ENCODE peak calls at places on chromosomes 6 and 20, in nine cellular contexts. One of them, this sample, is unnamed.

GRCh38 chr6:153965996-153966395 is 73.0 kb upstream of the OPRM1 start:
- DNase-seq in left lung: no peak
- DNase-seq in fibroblast of the aortic adventitia: no peak
- DNase-seq in aorta: no peak
- DNase-seq in foreskin fibroblast: peak; percentile 2
- DNase-seq in naive thymus-derived CD4-positive, alpha-beta T cell: peak; percentile 35
- DNase-seq in astrocyte of the spinal cord: peak; percentile 40
- DNase-seq in ovary: no peak
- DNase-seq in Peyer's patch: no peak
- DNase-seq in this sample: no peak

GRCh38 chr6:39362487-39362865 is 40.0 kb upstream of the KCNK16 start:
- DNase-seq in left lung: no peak
- DNase-seq in fibroblast of the aortic adventitia: no peak
- DNase-seq in aorta: no peak
- DNase-seq in foreskin fibroblast: peak; percentile 61
- DNase-seq in naive thymus-derived CD4-positive, alpha-beta T cell: no peak
- DNase-seq in astrocyte of the spinal cord: no peak
- DNase-seq in ovary: no peak
- DNase-seq in Peyer's patch: no peak
- DNase-seq in this sample: no peak

GRCh38 chr20:5181955-5182354 is 55.1 kb downstream of the CDS2 start:
- DNase-seq in left lung: no peak
- DNase-seq in fibroblast of the aortic adventitia: peak; percentile 67
- DNase-seq in aorta: no peak
- DNase-seq in foreskin fibroblast: peak; percentile 64
- DNase-seq in naive thymus-derived CD4-positive, alpha-beta T cell: no peak
- DNase-seq in astrocyte of the spinal cord: peak; percentile 54
- DNase-seq in ovary: no peak
- DNase-seq in Peyer's patch: no peak
- DNase-seq in this sample: no peak

GRCh38 chr6:113359155-113360140 is 497.7 kb upstream of the MARCKS start:
- DNase-seq in left lung: no peak
- DNase-seq in fibroblast of the aortic adventitia: peak; percentile 68
- DNase-seq in aorta: no peak
- DNase-seq in foreskin fibroblast: peak; percentile 58
- DNase-seq in naive thymus-derived CD4-positive, alpha-beta T cell: no peak
- DNase-seq in astrocyte of the spinal cord: peak; percentile 76
- DNase-seq in ovary: no peak
- DNase-seq in Peyer's patch: no peak
- DNase-seq in this sample: peak; percentile 76

GRCh38 chr6:117544725-117545124 is 57.6 kb downstream of the GOPC start:
- DNase-seq in left lung: no peak
- DNase-seq in fibroblast of the aortic adventitia: no peak
- DNase-seq in aorta: no peak
- DNase-seq in foreskin fibroblast: no peak
- DNase-seq in naive thymus-derived CD4-positive, alpha-beta T cell: no peak
- DNase-seq in astrocyte of the spinal cord: no peak
- DNase-seq in ovary: no peak
- DNase-seq in Peyer's patch: no peak
- DNase-seq in this sample: no peak

GRCh38 chr6:4371207-4371921 is 236.0 kb upstream of the ECI2 start:
- DNase-seq in left lung: no peak
- DNase-seq in fibroblast of the aortic adventitia: peak; percentile 80
- DNase-seq in aorta: peak; percentile 77
- DNase-seq in foreskin fibroblast: peak; percentile 73
- DNase-seq in naive thymus-derived CD4-positive, alpha-beta T cell: no peak
- DNase-seq in astrocyte of the spinal cord: peak; percentile 59
- DNase-seq in ovary: no peak
- DNase-seq in Peyer's patch: no peak
- DNase-seq in this sample: no peak

GRCh38 chr6:168054663-168055560 is 24.1 kb downstream of the FRMD1 start:
- DNase-seq in left lung: no peak
- DNase-seq in fibroblast of the aortic adventitia: peak; percentile 7
- DNase-seq in aorta: peak; percentile 63
- DNase-seq in foreskin fibroblast: no peak
- DNase-seq in naive thymus-derived CD4-positive, alpha-beta T cell: no peak
- DNase-seq in astrocyte of the spinal cord: no peak
- DNase-seq in ovary: peak; percentile 16
- DNase-seq in Peyer's patch: no peak
- DNase-seq in this sample: no peak

GRCh38 chr6:85484941-85485340 is 35.1 kb downstream of the NT5E start:
- DNase-seq in left lung: no peak
- DNase-seq in fibroblast of the aortic adventitia: peak; percentile 18
- DNase-seq in aorta: no peak
- DNase-seq in foreskin fibroblast: no peak
- DNase-seq in naive thymus-derived CD4-positive, alpha-beta T cell: no peak
- DNase-seq in astrocyte of the spinal cord: no peak
- DNase-seq in ovary: no peak
- DNase-seq in Peyer's patch: no peak
- DNase-seq in this sample: no peak

GRCh38 chr6:101534821-101535220 is 141.3 kb downstream of the GRIK2 start:
- DNase-seq in left lung: no peak
- DNase-seq in fibroblast of the aortic adventitia: peak; percentile 50
- DNase-seq in aorta: no peak
- DNase-seq in foreskin fibroblast: no peak
- DNase-seq in naive thymus-derived CD4-positive, alpha-beta T cell: no peak
- DNase-seq in astrocyte of the spinal cord: no peak
- DNase-seq in ovary: no peak
- DNase-seq in Peyer's patch: no peak
- DNase-seq in this sample: no peak

GRCh38 chr6:142088858-142089216 is 43.9 kb upstream of the GJE1 start:
- DNase-seq in left lung: peak; percentile 35
- DNase-seq in fibroblast of the aortic adventitia: peak; percentile 15
- DNase-seq in aorta: no peak
- DNase-seq in foreskin fibroblast: peak; percentile 64
- DNase-seq in naive thymus-derived CD4-positive, alpha-beta T cell: no peak
- DNase-seq in astrocyte of the spinal cord: peak; percentile 66
- DNase-seq in ovary: no peak
- DNase-seq in Peyer's patch: no peak
- DNase-seq in this sample: peak; percentile 28

GRCh38 chr20:46977909-46978588 is 83.4 kb downstream of the EYA2 start:
- DNase-seq in left lung: no peak
- DNase-seq in fibroblast of the aortic adventitia: no peak
- DNase-seq in aorta: no peak
- DNase-seq in foreskin fibroblast: no peak
- DNase-seq in naive thymus-derived CD4-positive, alpha-beta T cell: no peak
- DNase-seq in astrocyte of the spinal cord: no peak
- DNase-seq in ovary: no peak
- DNase-seq in Peyer's patch: no peak
- DNase-seq in this sample: no peak

GRCh38 chr6:163904161-163904560 is 489.6 kb downstream of the QKI start:
- DNase-seq in left lung: no peak
- DNase-seq in fibroblast of the aortic adventitia: no peak
- DNase-seq in aorta: no peak
- DNase-seq in foreskin fibroblast: no peak
- DNase-seq in naive thymus-derived CD4-positive, alpha-beta T cell: no peak
- DNase-seq in astrocyte of the spinal cord: peak; percentile 28
- DNase-seq in ovary: no peak
- DNase-seq in Peyer's patch: no peak
- DNase-seq in this sample: no peak

GRCh38 chr20:24731312-24731711 is 217.8 kb upstream of the CST7 start:
- DNase-seq in left lung: no peak
- DNase-seq in fibroblast of the aortic adventitia: no peak
- DNase-seq in aorta: no peak
- DNase-seq in foreskin fibroblast: no peak
- DNase-seq in naive thymus-derived CD4-positive, alpha-beta T cell: no peak
- DNase-seq in astrocyte of the spinal cord: no peak
- DNase-seq in ovary: no peak
- DNase-seq in Peyer's patch: no peak
- DNase-seq in this sample: no peak

GRCh38 chr6:52534966-52535390 is 41.9 kb downstream of the TRAM2 start:
- DNase-seq in left lung: no peak
- DNase-seq in fibroblast of the aortic adventitia: no peak
- DNase-seq in aorta: no peak
- DNase-seq in foreskin fibroblast: no peak
- DNase-seq in naive thymus-derived CD4-positive, alpha-beta T cell: no peak
- DNase-seq in astrocyte of the spinal cord: no peak
- DNase-seq in ovary: no peak
- DNase-seq in Peyer's patch: no peak
- DNase-seq in this sample: no peak

GRCh38 chr6:41801380-41801779 is 13.9 kb downstream of the TOMM6 start:
- DNase-seq in left lung: no peak
- DNase-seq in fibroblast of the aortic adventitia: peak; percentile 41
- DNase-seq in aorta: no peak
- DNase-seq in foreskin fibroblast: peak; percentile 62
- DNase-seq in naive thymus-derived CD4-positive, alpha-beta T cell: no peak
- DNase-seq in astrocyte of the spinal cord: peak; percentile 47
- DNase-seq in ovary: no peak
- DNase-seq in Peyer's patch: no peak
- DNase-seq in this sample: no peak

GRCh38 chr20:56875803-56876202 is 246.7 kb downstream of the TFAP2C start:
- DNase-seq in left lung: no peak
- DNase-seq in fibroblast of the aortic adventitia: no peak
- DNase-seq in aorta: no peak
- DNase-seq in foreskin fibroblast: no peak
- DNase-seq in naive thymus-derived CD4-positive, alpha-beta T cell: no peak
- DNase-seq in astrocyte of the spinal cord: no peak
- DNase-seq in ovary: no peak
- DNase-seq in Peyer's patch: no peak
- DNase-seq in this sample: no peak

GRCh38 chr6:112268628-112269027 is 14.3 kb upstream of the LAMA4 start:
- DNase-seq in left lung: no peak
- DNase-seq in fibroblast of the aortic adventitia: no peak
- DNase-seq in aorta: no peak
- DNase-seq in foreskin fibroblast: no peak
- DNase-seq in naive thymus-derived CD4-positive, alpha-beta T cell: no peak
- DNase-seq in astrocyte of the spinal cord: no peak
- DNase-seq in ovary: no peak
- DNase-seq in Peyer's patch: no peak
- DNase-seq in this sample: no peak

GRCh38 chr6:36015666-36016065 is 8.8 kb downstream of the SLC26A8 start:
- DNase-seq in left lung: no peak
- DNase-seq in fibroblast of the aortic adventitia: no peak
- DNase-seq in aorta: no peak
- DNase-seq in foreskin fibroblast: no peak
- DNase-seq in naive thymus-derived CD4-positive, alpha-beta T cell: no peak
- DNase-seq in astrocyte of the spinal cord: no peak
- DNase-seq in ovary: no peak
- DNase-seq in Peyer's patch: no peak
- DNase-seq in this sample: no peak

DNA sequence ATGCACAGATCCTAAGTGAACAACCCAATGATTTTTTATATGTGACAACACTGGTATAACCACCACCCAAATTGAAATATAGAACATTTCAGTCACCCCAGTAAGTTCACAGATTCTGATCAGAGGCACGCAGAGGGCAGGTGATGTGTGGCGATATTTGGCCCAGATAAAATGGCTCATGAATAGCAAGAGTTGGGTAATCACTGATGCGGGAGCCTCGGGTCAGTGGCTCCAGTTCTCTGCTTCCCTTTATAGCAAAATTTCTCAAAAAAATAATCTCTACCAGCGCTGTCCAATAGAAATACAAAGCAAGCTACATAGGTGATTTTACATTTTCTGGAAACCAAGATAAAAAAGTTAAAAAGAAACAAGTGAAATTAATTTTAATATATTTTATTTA is 14.9 kb downstream of the GHRH start:
- DNase-seq in left lung: no peak
- DNase-seq in fibroblast of the aortic adventitia: no peak
- DNase-seq in aorta: no peak
- DNase-seq in foreskin fibroblast: no peak
- DNase-seq in naive thymus-derived CD4-positive, alpha-beta T cell: no peak
- DNase-seq in astrocyte of the spinal cord: no peak
- DNase-seq in ovary: no peak
- DNase-seq in Peyer's patch: no peak
- DNase-seq in this sample: no peak
- H3K4me3 ChIP-seq in left lung: no peak overlapping the region
- H3K4me3 ChIP-seq in fibroblast of the aortic adventitia: no peak overlapping the region
- H3K4me3 ChIP-seq in aorta: no peak overlapping the region
- H3K4me3 ChIP-seq in foreskin fibroblast: no peak overlapping the region
- H3K4me3 ChIP-seq in naive thymus-derived CD4-positive, alpha-beta T cell: no peak overlapping the region
- H3K4me3 ChIP-seq in astrocyte of the spinal cord: no peak overlapping the region
- H3K4me3 ChIP-seq in ovary: no peak overlapping the region
- H3K4me3 ChIP-seq in Peyer's patch: no peak overlapping the region
- H3K4me3 ChIP-seq in this sample: no peak overlapping the region

GRCh38 chr20:48825551-48825885 is 2.3 kb downstream of the PREX1 start:
- DNase-seq in left lung: no peak
- DNase-seq in fibroblast of the aortic adventitia: no peak
- DNase-seq in aorta: no peak
- DNase-seq in foreskin fibroblast: no peak
- DNase-seq in naive thymus-derived CD4-positive, alpha-beta T cell: no peak
- DNase-seq in astrocyte of the spinal cord: no peak
- DNase-seq in ovary: no peak
- DNase-seq in Peyer's patch: no peak
- DNase-seq in this sample: no peak
- H3K4me3 ChIP-seq in left lung: peak overlapping the region; percentile 78
- H3K4me3 ChIP-seq in fibroblast of the aortic adventitia: peak overlapping the region; percentile 17
- H3K4me3 ChIP-seq in aorta: no peak overlapping the region
- H3K4me3 ChIP-seq in foreskin fibroblast: no peak overlapping the region
- H3K4me3 ChIP-seq in naive thymus-derived CD4-positive, alpha-beta T cell: peak overlapping the region; percentile 60
- H3K4me3 ChIP-seq in astrocyte of the spinal cord: no peak overlapping the region
- H3K4me3 ChIP-seq in ovary: no peak overlapping the region
- H3K4me3 ChIP-seq in Peyer's patch: peak overlapping the region; percentile 68
- H3K4me3 ChIP-seq in this sample: no peak overlapping the region

GRCh38 chr6:31356946-31357466 is at the start of gene HLA-B:
- DNase-seq in left lung: peak; percentile 83
- DNase-seq in fibroblast of the aortic adventitia: peak; percentile 85
- DNase-seq in aorta: peak; percentile 93
- DNase-seq in foreskin fibroblast: peak; percentile 91
- DNase-seq in naive thymus-derived CD4-positive, alpha-beta T cell: peak; percentile 80
- DNase-seq in astrocyte of the spinal cord: peak; percentile 71
- DNase-seq in ovary: peak; percentile 85
- DNase-seq in Peyer's patch: peak; percentile 87
- DNase-seq in this sample: peak; percentile 12
- H3K4me3 ChIP-seq in left lung: peak within 1 kb of the TSS; percentile 88
- H3K4me3 ChIP-seq in fibroblast of the aortic adventitia: peak within 1 kb of the TSS; percentile 66
- H3K4me3 ChIP-seq in aorta: peak within 1 kb of the TSS; percentile 32
- H3K4me3 ChIP-seq in foreskin fibroblast: peak within 1 kb of the TSS; percentile 76
- H3K4me3 ChIP-seq in naive thymus-derived CD4-positive, alpha-beta T cell: peak within 1 kb of the TSS; percentile 68
- H3K4me3 ChIP-seq in astrocyte of the spinal cord: peak within 1 kb of the TSS; percentile 61
- H3K4me3 ChIP-seq in ovary: peak within 1 kb of the TSS; percentile 61
- H3K4me3 ChIP-seq in Peyer's patch: peak within 1 kb of the TSS; percentile 96
- H3K4me3 ChIP-seq in this sample: peak within 1 kb of the TSS; percentile 48

DNA sequence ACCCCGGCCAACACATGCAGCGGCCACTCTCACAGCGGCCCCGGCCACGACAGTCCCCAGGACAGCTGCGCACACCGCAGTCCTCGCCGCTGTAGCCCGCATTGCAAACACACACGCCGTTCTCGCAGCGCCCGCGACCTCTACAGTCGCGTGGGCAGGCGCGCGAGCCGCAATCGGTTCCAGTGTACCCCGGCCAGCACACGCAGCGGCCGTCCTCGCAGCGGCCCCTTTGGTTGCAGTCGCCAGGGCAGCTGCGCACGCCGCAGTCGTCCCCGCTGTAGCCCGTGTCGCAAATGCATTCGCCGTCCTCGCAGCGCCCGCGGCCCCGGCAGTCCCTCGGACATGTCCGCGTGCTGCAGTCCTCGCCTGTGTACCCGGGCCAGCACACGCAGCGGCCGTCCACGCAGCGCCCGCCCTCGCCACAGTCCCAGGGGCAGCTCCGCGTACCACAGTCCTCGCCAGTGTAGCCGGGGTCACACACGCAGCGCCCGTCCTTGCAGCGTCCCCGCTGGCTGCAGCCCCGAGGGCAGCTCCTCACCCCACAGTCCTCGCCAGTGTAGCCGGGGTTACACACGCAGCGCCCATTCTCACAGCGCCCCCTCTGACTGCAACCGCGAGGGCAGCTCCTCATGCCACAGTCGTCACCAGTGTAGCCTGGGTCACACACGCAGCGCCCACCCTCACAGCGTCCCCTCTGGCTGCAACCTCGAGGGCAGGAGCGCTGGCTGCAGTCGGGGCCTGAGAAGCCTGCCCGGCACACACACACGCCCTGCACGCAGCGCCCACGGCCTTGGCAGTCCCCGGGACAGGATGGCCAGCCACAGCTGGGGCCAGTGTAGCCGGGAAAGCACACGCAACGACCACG is 12.5 kb downstream of the TNXB start:
- DNase-seq in left lung: no peak
- DNase-seq in fibroblast of the aortic adventitia: no peak
- DNase-seq in aorta: no peak
- DNase-seq in foreskin fibroblast: no peak
- DNase-seq in naive thymus-derived CD4-positive, alpha-beta T cell: no peak
- DNase-seq in astrocyte of the spinal cord: no peak
- DNase-seq in ovary: no peak
- DNase-seq in Peyer's patch: no peak
- DNase-seq in this sample: no peak
- H3K4me3 ChIP-seq in left lung: no peak overlapping the region
- H3K4me3 ChIP-seq in fibroblast of the aortic adventitia: no peak overlapping the region
- H3K4me3 ChIP-seq in aorta: no peak overlapping the region
- H3K4me3 ChIP-seq in foreskin fibroblast: no peak overlapping the region
- H3K4me3 ChIP-seq in naive thymus-derived CD4-positive, alpha-beta T cell: no peak overlapping the region
- H3K4me3 ChIP-seq in astrocyte of the spinal cord: no peak overlapping the region
- H3K4me3 ChIP-seq in ovary: no peak overlapping the region
- H3K4me3 ChIP-seq in Peyer's patch: no peak overlapping the region
- H3K4me3 ChIP-seq in this sample: no peak overlapping the region

This sample was measured in retinal pigment epithelial cell.